ENCODE peak calls at places on chromosome 10, in nine cellular contexts. G is fibroblast of lung, T is colonic mucosa, Z is WERI-Rb-1, X is kidney, W is endothelial cell, I is foreskin fibroblast, V is natural killer cell, A is vagina. Q is an unnamed sample.

GRCh38 chr10:56298941-56299340 is 62.1 kb downstream of the ZWINT start:
- DNase-seq in T (no peak), A (no peak), V (no peak), Z (no peak), W (no peak), I (no peak), G (no peak), X (no peak), Q (no peak)

GRCh38 chr10:79381804-79382221 is 34.5 kb downstream of the PPIF start:
- DNase-seq in T (peak), X (peak), G (peak), I (peak), Z (peak), V (peak), A (peak), W (no peak), Q (peak)

GRCh38 chr10:77456414-77456813 is 181.2 kb downstream of the KCNMA1 start:
- DNase-seq in W (no peak), V (no peak), T (peak), X (no peak), G (no peak), Z (peak), A (no peak), I (no peak), Q (no peak)

GRCh38 chr10:59448616-59449015 is 86.3 kb upstream of the FAM13C start:
- DNase-seq in W (no peak), X (no peak), A (no peak), Z (no peak), T (no peak), G (no peak), V (no peak), I (no peak), Q (no peak)

GRCh38 chr10:46096426-46096825 is 50.4 kb upstream of the MSMB start:
- DNase-seq in G (no peak), X (no peak), V (no peak), Z (no peak), A (peak), I (peak), W (no peak), T (no peak), Q (no peak)

GRCh38 chr10:88989824-88990527 is 622 bp upstream of the FAS start:
- DNase-seq in A (no peak), G (peak), Z (no peak), W (no peak), V (no peak), T (no peak), X (no peak), I (peak), Q (no peak)

GRCh38 chr10:49115015-49115795 is at the start of gene VSTM4:
- DNase-seq in V (no peak), A (peak), X (no peak), W (peak), T (no peak), Z (peak), G (peak), I (peak), Q (no peak)

GRCh38 chr10:58712982-58713381 is 200.3 kb downstream of the BICC1 start:
- DNase-seq in V (no peak), Z (no peak), X (no peak), I (no peak), W (no peak), A (no peak), T (no peak), G (no peak), Q (no peak)

GRCh38 chr10:135601-136464 is 578 bp downstream of the ZMYND11 start:
- DNase-seq in Z (peak), X (peak), I (peak), T (peak), A (no peak), G (peak), V (peak), W (peak), Q (no peak)

GRCh38 chr10:52779541-52780390 is 7.2 kb upstream of the MBL2 start:
- DNase-seq in X (no peak), V (peak), W (peak), T (peak), I (peak), G (peak), Z (peak), A (no peak), Q (no peak)

GRCh38 chr10:50600286-50600685 is 23.5 kb downstream of the SGMS1 start:
- DNase-seq in V (no peak), A (no peak), Z (no peak), X (no peak), W (no peak), G (no peak), I (no peak), T (no peak), Q (no peak)

GRCh38 chr10:22486431-22486830 is 141.1 kb downstream of the SPAG6 start:
- DNase-seq in W (no peak), X (no peak), A (no peak), V (no peak), Z (no peak), G (no peak), I (no peak), T (no peak), Q (no peak)

GRCh38 chr10:73113543-73113942 is 3.3 kb downstream of the NUDT13 start:
- DNase-seq in Z (no peak), A (no peak), T (no peak), X (no peak), G (peak), I (peak), V (no peak), W (no peak), Q (no peak)

GRCh38 chr10:44196336-44196735 is 188.6 kb downstream of the CXCL12 start:
- DNase-seq in Z (no peak), G (no peak), W (no peak), T (no peak), A (no peak), V (no peak), X (no peak), I (no peak), Q (no peak)

GRCh38 chr10:88735661-88736060 is 24.2 kb upstream of the LIPN start:
- DNase-seq in I (peak), A (no peak), Z (no peak), W (no peak), T (no peak), G (no peak), V (no peak), X (no peak), Q (no peak)

GRCh38 chr10:79904671-79905321 is 44.1 kb downstream of the SFTPD start:
- DNase-seq in W (peak), Z (peak), T (peak), G (peak), A (no peak), I (peak), V (no peak), X (peak), Q (no peak)

GRCh38 chr10:125084191-125085186 is 75.9 kb downstream of the CTBP2 start:
- DNase-seq in X (peak), I (peak), G (peak), W (no peak), Z (peak), V (no peak), T (no peak), A (no peak), Q (peak)
- TF ChIP-seq CTCF in X (no peak), I (peak), G (no peak), W (no peak), Z (peak), V (no peak), T (no peak), A (no peak), Q (peak)

GRCh38 chr10:71218046-71218832 is 5.9 kb downstream of the UNC5B start:
- DNase-seq in Z (no peak), A (no peak), W (no peak), T (no peak), V (no peak), X (no peak), I (no peak), G (peak), Q (peak)

GRCh38 chr10:71216751-71217265 is 4.4 kb downstream of the UNC5B start:
- DNase-seq in V (no peak), Z (no peak), G (peak), X (no peak), A (no peak), I (no peak), W (no peak), T (no peak), Q (no peak)

GRCh38 chr10:71216363-71216695 is 4.0 kb downstream of the UNC5B start:
- DNase-seq in G (no peak), Z (no peak), W (no peak), X (no peak), V (no peak), I (no peak), T (no peak), A (no peak), Q (no peak)

GRCh38 chr10:71218833-71219120 is 6.4 kb downstream of the UNC5B start:
- DNase-seq in X (no peak), V (no peak), G (no peak), T (no peak), W (no peak), I (no peak), Z (no peak), A (no peak), Q (no peak)

GRCh38 chr10:71217266-71218045 is 5.1 kb downstream of the UNC5B start:
- DNase-seq in W (no peak), A (no peak), Z (no peak), V (no peak), I (no peak), G (no peak), T (no peak), X (no peak), Q (peak)
- TF ChIP-seq CTCF in W (no peak), A (no peak), Z (no peak), V (no peak), I (no peak), G (no peak), T (no peak), X (no peak), Q (no peak)

GRCh38 chr10:11183000-11183399 is 165.3 kb downstream of the CELF2 start:
- DNase-seq in Z (no peak), G (no peak), X (no peak), A (no peak), T (no peak), V (no peak), I (no peak), W (no peak), Q (no peak)
- TF ChIP-seq CTCF in Z (no peak), G (no peak), X (no peak), A (no peak), T (no peak), V (no peak), I (no peak), W (no peak), Q (no peak)

DNA sequence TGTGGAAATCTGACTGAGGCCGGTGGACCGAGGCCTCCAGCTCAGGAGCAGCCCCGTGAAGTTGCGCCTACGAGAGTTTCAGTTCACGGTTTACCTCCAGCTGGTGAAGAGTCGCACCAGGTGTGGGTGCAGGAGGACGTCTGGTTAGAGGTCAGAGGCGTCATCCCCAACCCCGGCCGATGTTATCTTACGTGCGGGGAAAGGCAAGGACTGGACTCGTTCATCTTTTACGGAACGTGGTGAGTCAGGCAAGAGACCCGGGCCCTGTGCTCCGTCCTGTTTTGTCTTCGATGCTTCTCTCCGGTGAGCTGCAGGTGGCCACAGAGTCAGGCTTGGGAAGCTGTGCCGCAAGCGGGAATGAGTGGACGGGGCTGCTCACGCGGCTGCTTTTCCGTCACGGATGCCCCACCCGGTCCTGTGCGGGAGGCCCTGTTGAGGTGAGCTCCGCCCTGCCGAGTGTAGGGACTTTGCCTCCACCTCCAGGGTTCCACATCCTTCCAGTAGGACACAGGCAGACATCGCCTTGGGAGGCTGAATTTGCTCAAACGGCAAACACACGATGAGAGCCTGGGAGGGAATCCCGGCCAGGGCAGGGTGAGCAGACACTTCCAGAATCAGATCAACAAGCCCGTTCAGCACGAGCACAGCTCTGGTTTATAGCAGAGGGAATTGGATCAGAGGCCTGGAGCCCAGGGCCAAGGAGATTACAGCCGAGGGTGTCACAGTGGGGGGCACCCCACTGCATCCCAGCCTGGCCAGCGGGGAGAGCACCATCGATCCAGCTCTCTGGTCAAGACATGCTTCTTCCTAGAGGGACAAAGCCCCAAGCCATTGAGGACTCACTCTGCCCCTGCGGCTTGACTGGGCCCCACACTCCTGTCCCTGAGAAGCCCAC is 50.1 kb upstream of the INPP5A start:
- DNase-seq in W (no peak), V (no peak), I (no peak), Z (peak), X (peak), T (no peak), G (no peak), A (no peak), Q (peak)
- TF ChIP-seq CTCF in W (no peak), V (no peak), I (no peak), Z (peak), X (no peak), T (no peak), G (no peak), A (no peak), Q (no peak)